ENCODE peak calls at places on chromosome 11, in four cellular contexts. Z is lung, W is transverse colon, B is heart right ventricle. Y is an unnamed sample. For H3K4me1, the result is how much of the 10 kb centered on the place peaks cover.

GRCh38 chr11:86978756-86979608 is 23.8 kb upstream of the FZD4 start:
- DNase-seq in B (no peak), Z (no peak), W (no peak), Y (no peak)

GRCh38 chr11:70109006-70109405 is 30.9 kb downstream of the ANO1 start:
- DNase-seq in W (no peak), Z (no peak), B (peak), Y (no peak)

GRCh38 chr11:130832571-130833432 is 83.5 kb downstream of the SNX19 start:
- DNase-seq in Z (no peak), W (no peak), B (no peak), Y (no peak)

GRCh38 chr11:131121934-131122333 is 205.7 kb upstream of the SNX19 start:
- DNase-seq in W (no peak), B (no peak), Z (no peak), Y (no peak)

GRCh38 chr11:130068986-130069683 is 559 bp upstream of the APLP2 start:
- DNase-seq in Z (peak), W (peak), B (peak), Y (peak)

GRCh38 chr11:67167086-67167485 is 48.0 kb downstream of the KDM2A start:
- DNase-seq in Z (no peak), B (no peak), W (no peak), Y (no peak)

GRCh38 chr11:7667460-7667859 is 5.8 kb downstream of the CYB5R2 start:
- DNase-seq in W (no peak), B (no peak), Z (no peak), Y (no peak)

GRCh38 chr11:46315033-46315738 is 32.1 kb upstream of the DGKZ start:
- DNase-seq in Z (peak), W (peak), B (peak), Y (peak)

GRCh38 chr11:128251140-128251539 is 336.2 kb downstream of the ETS1 start:
- DNase-seq in W (no peak), Z (no peak), B (no peak), Y (no peak)

GRCh38 chr11:17745032-17745772 is 10.6 kb downstream of the KCNC1 start:
- DNase-seq in W (no peak), Z (no peak), B (no peak), Y (no peak)

GRCh38 chr11:119727523-119728081 is 1.4 kb downstream of the NECTIN1 start:
- DNase-seq in B (peak), Z (no peak), W (peak), Y (no peak)

GRCh38 chr11:12771875-12772274 is 97.7 kb downstream of the TEAD1 start:
- DNase-seq in W (no peak), Z (no peak), B (no peak), Y (no peak)

GRCh38 chr11:24880962-24881361 is 384.1 kb downstream of the LUZP2 start:
- DNase-seq in B (no peak), W (no peak), Z (no peak), Y (no peak)

GRCh38 chr11:78319453-78319955 is 98.1 kb downstream of the GAB2 start:
- DNase-seq in Z (no peak), W (peak), B (no peak), Y (no peak)

GRCh38 chr11:57547854-57548377 is 10.5 kb downstream of the SMTNL1 start:
- DNase-seq in W (no peak), Z (no peak), B (no peak), Y (peak)

GRCh38 chr11:123560001-123560400 is 94.4 kb downstream of the SCN3B start:
- DNase-seq in Z (no peak), W (no peak), B (peak), Y (peak)

GRCh38 chr11:61963282-61964057 is 4.0 kb downstream of the FTH1 start:
- DNase-seq in B (no peak), Z (no peak), W (peak), Y (no peak)

GRCh38 chr11:90318651-90319050 is 95.8 kb upstream of the CHORDC1 start:
- DNase-seq in W (no peak), B (no peak), Z (no peak), Y (no peak)

GRCh38 chr11:62680825-62681240 is 2.0 kb upstream of the UBXN1 start:
- DNase-seq in B (no peak), W (peak), Z (peak), Y (peak)

GRCh38 chr11:123543796-123544195 is 110.6 kb downstream of the SCN3B start:
- DNase-seq in Z (no peak), W (no peak), B (no peak), Y (no peak)

GRCh38 chr11:60125962-60126585 is 37.6 kb downstream of the MS4A2 start:
- DNase-seq in B (no peak), W (no peak), Z (no peak), Y (no peak)

GRCh38 chr11:83033972-83034672 is 37.6 kb downstream of the RAB30 start:
- DNase-seq in Z (no peak), W (peak), B (peak), Y (peak)

GRCh38 chr11:12284321-12285050 is 92.9 kb upstream of the PARVA start:
- DNase-seq in W (no peak), Z (peak), B (no peak), Y (peak)

GRCh38 chr11:121716060-121716459 is 263.3 kb upstream of the SORL1-AS1 start:
- DNase-seq in Z (no peak), B (no peak), W (no peak), Y (no peak)

GRCh38 chr11:82547163-82547560 is 186.5 kb downstream of the FAM181B start:
- DNase-seq in Z (no peak), B (no peak), W (no peak), Y (no peak)

GRCh38 chr11:34585304-34585869 is 35.5 kb upstream of the EHF start:
- DNase-seq in Z (no peak), B (no peak), W (no peak), Y (no peak)

GRCh38 chr11:72112541-72113136 is at the start of gene ANAPC15:
- DNase-seq in W (peak), B (peak), Z (peak), Y (peak)
- TF ChIP-seq CTCF in W (no peak), B (no peak), Z (no peak), Y (no peak)

DNA sequence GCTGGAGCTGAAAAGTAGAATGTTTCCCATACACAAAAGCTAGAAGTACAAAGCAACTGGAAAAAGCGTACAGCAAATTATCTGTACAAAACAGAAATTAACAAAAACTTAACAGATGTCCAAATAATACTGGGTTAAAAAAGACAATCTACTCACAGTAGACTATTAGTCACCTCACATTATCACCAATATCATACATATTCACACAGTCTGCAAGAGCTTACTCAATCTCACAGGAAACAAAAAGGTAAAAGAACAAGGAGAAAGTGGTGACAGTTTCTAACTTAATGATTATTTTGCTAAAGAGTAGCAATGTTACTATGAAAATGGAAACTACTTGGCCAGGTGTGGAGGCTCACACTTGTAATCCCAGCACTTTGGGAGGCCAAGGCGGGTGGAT is 11.9 kb downstream of the CELF1 start:
- DNase-seq in W (no peak), B (no peak), Z (no peak), Y (no peak)
- H3K27ac ChIP-seq in W (no peak), B (no peak), Z (no peak), Y (no peak)

DNA sequence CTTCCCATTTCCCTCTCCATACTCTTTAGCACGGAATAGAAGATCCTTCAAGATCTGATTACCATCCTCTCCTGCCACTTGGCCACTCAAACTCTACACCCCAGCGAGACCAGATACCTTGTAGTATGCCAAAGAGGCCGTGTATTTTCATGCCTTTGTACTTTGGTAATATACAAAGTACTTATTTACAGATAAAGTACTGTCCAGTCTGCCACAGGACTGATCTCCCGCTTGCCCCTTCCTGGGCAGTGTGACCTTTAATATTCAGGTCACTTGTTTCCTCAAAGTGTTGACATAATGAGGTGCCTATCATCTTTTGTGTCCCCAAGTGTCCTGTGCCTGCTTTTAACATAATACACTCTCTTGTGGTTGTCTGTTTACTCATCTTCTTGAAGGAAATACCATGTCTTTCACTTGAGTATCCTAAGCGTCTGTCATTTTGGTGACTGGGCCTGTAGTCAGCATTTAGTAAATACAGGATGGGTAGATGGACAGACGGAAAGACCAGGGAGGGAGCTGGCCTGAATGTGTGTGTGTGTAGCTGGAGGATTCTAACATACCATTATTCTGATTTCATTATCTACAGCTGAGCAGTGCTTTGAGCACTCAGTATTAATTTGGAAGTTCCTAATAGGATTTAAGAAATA is 137.4 kb downstream of the NAV2 start:
- DNase-seq in B (no peak), W (no peak), Z (no peak), Y (no peak)
- H3K4me1 ChIP-seq in B (under half), W (under half), Z (under half), Y (under half)

GRCh38 chr11:47410404-47411264 is 2.2 kb downstream of the SLC39A13 start:
- DNase-seq in Z (no peak), W (no peak), B (no peak), Y (no peak)

GRCh38 chr11:47407746-47408590 is at the start of gene SLC39A13:
- DNase-seq in W (peak), B (peak), Z (peak), Y (peak)

GRCh38 chr11:47409440-47410403 is 1.3 kb downstream of the SLC39A13 start:
- DNase-seq in Z (no peak), W (no peak), B (no peak), Y (no peak)

GRCh38 chr11:47408598-47409439 is 429 bp downstream of the SLC39A13 start:
- DNase-seq in B (peak), Z (no peak), W (peak), Y (peak)

DNA sequence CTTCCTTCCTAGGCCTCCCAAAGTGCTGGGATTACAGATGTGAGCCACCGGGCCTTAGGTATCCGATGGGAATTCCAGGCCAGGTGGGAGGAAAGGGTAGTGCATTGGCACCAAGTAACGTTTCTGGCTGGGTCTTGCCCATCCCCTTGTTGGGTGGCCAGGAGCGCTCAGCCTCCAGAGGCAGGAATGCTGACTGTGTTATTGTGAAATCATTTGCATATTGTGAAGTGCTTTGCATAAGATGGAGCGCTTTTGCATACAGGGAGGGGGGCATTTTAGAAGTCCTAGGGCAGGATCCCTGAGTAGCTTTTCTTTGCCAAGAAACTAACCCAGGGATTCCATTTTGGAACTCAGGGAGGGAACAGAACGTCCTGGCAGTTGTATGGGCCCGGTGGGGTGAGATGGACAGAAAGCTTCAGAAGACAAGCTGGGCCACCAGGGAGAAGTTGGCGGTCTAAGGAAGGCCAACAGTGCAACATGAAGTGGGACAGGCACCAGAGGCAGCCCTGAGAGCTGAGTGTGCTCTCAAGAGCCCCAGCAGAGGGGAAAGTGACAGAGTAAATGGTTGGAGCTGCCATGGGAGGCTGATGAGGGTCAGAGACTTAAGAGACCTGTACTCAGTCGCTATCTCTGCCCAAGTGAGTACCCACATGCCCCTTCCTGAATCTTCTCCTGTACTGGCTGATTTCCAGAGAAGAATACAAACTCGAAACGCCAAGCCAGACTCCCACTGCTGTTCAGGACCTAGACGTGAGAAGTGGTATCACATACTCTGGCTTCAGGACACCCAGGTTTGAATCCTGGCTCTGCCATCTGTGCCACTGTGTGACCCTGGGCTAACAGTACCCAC is 1.3 kb upstream of the SLC39A13 start:
- DNase-seq in B (no peak), Z (no peak), W (no peak), Y (peak)
- TF ChIP-seq CTCF in B (no peak), Z (no peak), W (no peak), Y (no peak)

GRCh38 chr11:64275841-64276240 is 8.6 kb downstream of the BAD start:
- DNase-seq in Z (no peak), B (no peak), W (no peak), Y (no peak)
- H3K27ac ChIP-seq in Z (no peak), B (no peak), W (no peak), Y (no peak)

GRCh38 chr11:95242202-95242989 is 11.4 kb upstream of the SESN3 start:
- DNase-seq in B (no peak), W (no peak), Z (no peak), Y (no peak)
- H3K4me1 ChIP-seq in B (under half), W (under half), Z (under half), Y (under half)

GRCh38 chr11:36564376-36565032 is 3.3 kb upstream of the RAG1 start:
- DNase-seq in B (no peak), Z (peak), W (peak), Y (peak)
- TF ChIP-seq CTCF in B (peak), Z (peak), W (peak), Y (peak)

GRCh38 chr11:65502274-65502851 is 3.5 kb downstream of the MALAT1 start:
- DNase-seq in W (no peak), B (no peak), Z (no peak), Y (no peak)
- H3K27ac ChIP-seq in W (peak), B (peak), Z (no peak), Y (peak)

Y was measured in testis.